ENCODE peak calls at places on chromosomes 13 and 19, in five cellular contexts. H is stomach, Q is tibial artery, U is gastrocnemius medialis, L is ascending aorta. Z is an unnamed sample. For H3K9me3 and H3K4me1, the result is how much of the 10 kb centered on the place peaks cover.

GRCh38 chr13:108176685-108177274 is 38.6 kb downstream of the LIG4 start:
- DNase-seq in U (no peak), Q (no peak), L (no peak), H (peak), Z (peak)

GRCh38 chr13:96519380-96519779 is 429.5 kb downstream of the HS6ST3 start:
- DNase-seq in U (no peak), Q (no peak), H (no peak), L (no peak), Z (no peak)

GRCh38 chr19:4575267-4575793 is 15.8 kb upstream of the SEMA6B start:
- DNase-seq in Q (peak), U (peak), H (no peak), L (no peak), Z (no peak)

GRCh38 chr19:8085606-8086464 is 33.3 kb downstream of the CCL25 start:
- DNase-seq in U (no peak), H (no peak), L (no peak), Q (no peak), Z (no peak)

GRCh38 chr19:52296400-52296772 is 583 bp upstream of the ZNF480 start:
- DNase-seq in U (no peak), L (no peak), H (no peak), Q (no peak), Z (no peak)

GRCh38 chr13:94825507-94825906 is 113.2 kb upstream of the SOX21 start:
- DNase-seq in H (peak), Q (peak), U (peak), L (no peak), Z (no peak)

GRCh38 chr19:49458567-49458903 is 5.5 kb downstream of the ALDH16A1 start:
- DNase-seq in Q (no peak), L (no peak), H (no peak), U (no peak), Z (no peak)

GRCh38 chr13:44249439-44249838 is 124.2 kb upstream of the SERP2 start:
- DNase-seq in H (no peak), U (peak), L (no peak), Q (peak), Z (no peak)

DNA sequence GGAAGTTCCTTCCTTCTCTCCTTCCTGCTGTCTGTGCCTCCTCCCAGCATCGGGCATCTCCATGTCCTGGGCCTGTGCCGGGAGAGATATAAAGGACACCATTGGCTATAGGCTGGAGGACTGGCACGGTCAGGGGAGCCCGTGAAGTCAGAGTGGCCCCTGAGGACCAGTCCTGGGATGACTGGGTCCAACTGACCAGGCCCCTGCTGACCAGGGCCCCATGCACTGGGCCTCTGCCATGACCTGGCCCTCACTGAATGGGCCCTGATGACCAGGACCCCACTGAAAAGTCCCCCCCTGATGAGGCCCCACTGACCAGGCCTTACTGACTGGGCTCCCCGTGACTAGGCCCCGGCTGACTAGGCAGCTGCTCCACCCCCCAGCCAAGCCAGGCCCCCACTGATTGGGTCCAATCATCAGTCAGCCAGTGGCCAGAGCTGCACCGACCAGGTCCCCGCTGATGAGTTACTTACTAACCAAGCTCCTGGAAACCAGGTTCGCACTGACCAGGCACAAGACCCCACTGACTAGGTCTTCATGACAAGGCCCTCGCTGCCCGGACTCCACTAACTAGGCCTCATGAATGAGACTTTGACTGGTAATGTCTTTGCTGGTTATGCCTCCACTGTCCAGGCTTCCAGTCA is 20.0 kb upstream of the ZNF14 start:
- DNase-seq in U (no peak), H (no peak), L (no peak), Q (no peak), Z (no peak)
- H3K9me3 ChIP-seq in U (under half), H (under half), L (under half), Q (under half), Z (under half)

DNA sequence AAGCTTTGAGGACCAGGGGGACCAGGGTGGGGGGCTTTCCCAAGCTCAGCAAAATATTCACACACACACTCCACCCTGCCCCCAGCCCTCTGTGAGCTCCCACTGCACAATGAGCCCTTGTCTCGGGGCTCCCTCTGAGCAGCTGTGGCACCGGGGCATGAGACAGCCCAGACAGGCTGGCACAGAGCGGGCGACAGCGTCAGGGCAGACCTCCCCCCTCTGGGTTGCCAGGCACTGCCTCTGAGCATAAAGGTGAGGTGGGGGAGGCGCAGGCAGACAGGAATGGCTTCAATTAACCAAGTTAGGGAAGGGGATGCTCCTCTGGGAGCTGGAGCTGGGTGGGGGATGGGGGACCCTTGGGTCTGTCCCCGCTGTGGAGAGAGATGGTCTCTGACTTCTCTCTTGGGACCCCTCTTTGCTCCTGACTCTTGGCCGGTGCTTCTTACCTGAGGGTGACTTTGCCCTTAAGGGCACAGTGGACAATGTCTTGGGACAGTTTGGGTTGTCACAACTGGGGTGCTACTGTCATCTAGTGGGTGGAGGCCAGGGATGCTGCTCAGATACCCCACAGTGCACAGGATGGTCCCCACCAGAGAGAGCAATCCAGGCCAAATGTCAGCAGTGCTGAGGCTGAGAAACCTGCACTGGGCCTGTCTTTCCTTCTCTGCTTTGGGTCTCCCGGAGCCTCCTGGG is 30.3 kb downstream of the LYL1 start:
- DNase-seq in Q (no peak), L (no peak), U (no peak), H (no peak), Z (no peak)
- H3K4me1 ChIP-seq in Q (half or more), L (half or more), U (half or more), H (under half), Z (under half)

DNA sequence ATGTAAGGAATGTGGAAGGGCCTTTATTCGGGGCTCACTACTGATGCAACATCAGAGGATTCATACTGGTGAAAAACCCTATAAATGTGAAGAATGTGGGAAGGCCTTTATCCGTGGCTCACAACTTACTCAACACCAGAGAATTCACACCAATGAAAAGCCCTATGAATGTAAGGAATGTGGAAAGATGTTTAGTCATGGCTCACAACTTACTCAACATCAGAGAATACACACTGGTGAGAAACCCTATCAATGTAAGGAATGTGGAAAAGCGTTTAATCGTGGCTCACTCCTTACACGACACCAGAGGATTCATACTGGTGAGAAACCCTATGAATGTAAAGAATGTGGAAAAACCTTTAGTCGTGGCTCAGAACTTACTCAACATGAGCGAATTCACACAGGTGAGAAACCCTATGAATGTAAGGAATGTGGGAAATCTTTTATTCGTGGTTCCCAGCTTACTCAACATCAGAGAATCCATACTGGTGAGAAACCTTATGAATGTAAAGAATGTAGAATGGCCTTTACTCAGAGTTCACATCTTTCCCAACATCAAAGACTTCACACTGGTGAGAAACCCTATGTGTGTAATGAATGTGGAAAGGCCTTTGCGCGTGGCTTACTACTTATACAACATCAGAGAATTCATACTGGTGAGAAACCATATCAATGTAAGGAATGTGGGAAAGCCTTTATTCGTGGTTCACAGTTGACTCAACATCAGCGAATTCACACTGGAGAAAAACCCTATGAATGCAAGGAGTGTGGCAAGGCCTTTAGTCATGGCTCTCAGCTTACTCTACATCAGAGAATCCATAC is 44.3 kb downstream of the ZNF585A start:
- DNase-seq in H (no peak), L (no peak), Q (no peak), U (no peak), Z (no peak)
- H3K9me3 ChIP-seq in H (half or more), L (half or more), Q (under half), U (half or more), Z (half or more)

DNA sequence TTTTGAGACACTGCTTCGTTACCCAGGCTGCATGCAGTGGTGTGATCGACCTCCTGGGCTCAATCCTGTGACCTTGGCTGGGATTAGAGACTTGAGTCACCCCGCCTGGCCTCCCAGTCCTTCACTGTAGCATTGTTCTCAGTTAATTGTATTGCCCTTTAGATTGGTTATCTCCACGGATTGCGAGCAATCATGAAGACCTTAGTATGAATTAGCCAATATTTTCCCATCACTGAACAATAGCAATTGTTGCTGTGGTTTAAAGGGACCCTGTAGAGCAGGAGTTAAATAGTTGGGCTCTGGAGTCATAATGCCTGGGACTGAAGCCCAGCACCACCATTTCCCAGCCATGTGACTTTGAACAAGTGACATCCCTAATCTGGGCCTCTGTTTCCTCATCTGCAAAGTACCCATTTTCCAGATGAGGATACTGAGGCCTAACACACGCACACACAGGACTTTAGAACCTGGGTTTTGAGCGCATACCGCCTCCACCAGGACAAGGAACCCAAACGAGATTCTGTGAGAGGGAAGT is 8.4 kb downstream of the PPP1R14A start:
- DNase-seq in L (no peak), H (no peak), U (no peak), Q (no peak), Z (no peak)
- H3K4me1 ChIP-seq in L (half or more), H (under half), U (under half), Q (half or more), Z (under half)

DNA sequence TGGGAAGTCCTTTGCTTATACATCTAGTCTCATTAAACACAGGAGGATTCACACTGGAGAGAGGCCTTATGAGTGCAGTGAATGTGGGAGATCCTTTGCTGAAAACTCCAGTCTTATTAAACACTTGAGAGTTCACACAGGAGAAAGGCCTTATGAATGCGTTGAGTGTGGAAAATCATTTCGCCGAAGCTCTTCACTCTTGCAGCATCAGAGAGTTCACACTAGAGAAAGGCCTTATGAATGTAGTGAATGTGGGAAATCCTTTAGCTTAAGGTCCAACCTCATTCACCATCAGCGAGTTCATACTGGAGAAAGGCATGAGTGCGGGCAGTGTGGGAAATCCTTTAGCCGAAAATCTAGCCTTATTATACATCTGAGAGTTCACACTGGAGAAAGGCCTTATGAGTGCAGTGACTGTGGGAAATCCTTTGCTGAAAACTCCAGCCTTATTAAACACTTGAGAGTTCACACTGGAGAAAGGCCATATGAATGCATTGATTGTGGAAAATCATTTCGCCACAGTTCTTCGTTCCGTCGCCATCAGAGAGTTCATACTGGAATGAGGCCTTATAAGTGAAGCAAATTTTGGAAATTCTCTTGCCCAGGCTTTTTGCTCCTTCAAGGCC is 9.9 kb downstream of the ZNF586 start:
- DNase-seq in Q (no peak), U (no peak), H (no peak), L (no peak), Z (peak)
- H3K9me3 ChIP-seq in Q (under half), U (under half), H (half or more), L (half or more), Z (half or more)

GRCh38 chr19:1655131-1655981 is 2.9 kb upstream of the TCF3 start:
- DNase-seq in U (no peak), H (no peak), L (no peak), Q (no peak), Z (no peak)
- H3K4me1 ChIP-seq in U (under half), H (under half), L (under half), Q (under half), Z (under half)

DNA sequence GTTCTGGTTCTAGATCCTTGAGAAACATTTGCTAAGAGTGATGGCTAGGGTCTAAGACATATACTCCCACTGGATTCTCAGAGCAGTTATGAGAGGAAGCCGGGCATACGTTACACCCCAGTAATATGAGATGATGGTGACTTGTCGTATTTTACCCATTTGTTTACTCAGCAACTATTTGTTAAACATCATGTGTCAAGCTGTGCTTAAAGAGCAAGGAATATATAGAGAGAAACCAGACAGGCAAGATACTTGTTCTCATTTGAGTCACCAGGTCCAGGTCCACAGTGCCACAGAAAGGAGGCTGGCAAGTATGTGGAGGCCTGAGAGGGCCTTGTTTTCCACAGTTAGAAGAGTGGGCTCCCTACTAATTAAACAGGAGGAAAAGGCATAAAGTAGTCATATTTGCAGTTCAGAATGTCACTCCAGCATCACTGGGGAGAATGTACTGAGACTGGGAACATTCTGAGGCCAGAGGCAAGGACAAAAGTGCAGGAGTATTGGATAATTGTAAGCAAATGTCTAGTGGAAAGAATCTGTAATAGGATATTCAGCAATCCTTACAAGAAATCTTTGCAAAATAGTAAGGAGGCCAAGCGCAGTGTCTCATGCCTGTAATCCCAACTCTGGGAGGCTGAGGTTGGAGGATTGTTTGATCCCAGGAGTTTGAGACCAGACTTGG is 142.2 kb downstream of the IRS2 start:
- DNase-seq in Q (no peak), U (no peak), H (no peak), L (no peak), Z (no peak)
- H3K9me3 ChIP-seq in Q (under half), U (under half), H (under half), L (under half), Z (under half)

GRCh38 chr19:41402010-41402409 is 4.4 kb downstream of the BCKDHA start:
- DNase-seq in H (no peak), U (no peak), Q (no peak), L (no peak), Z (no peak)

GRCh38 chr19:41399525-41399924 is 1.9 kb downstream of the BCKDHA start:
- DNase-seq in H (no peak), L (no peak), Q (no peak), U (no peak), Z (no peak)

GRCh38 chr19:41405776-41406175 is 8.2 kb downstream of the BCKDHA start:
- DNase-seq in Q (no peak), L (no peak), U (no peak), H (no peak), Z (no peak)

GRCh38 chr19:41401483-41401882 is 3.9 kb downstream of the BCKDHA start:
- DNase-seq in H (no peak), U (no peak), L (no peak), Q (no peak), Z (no peak)

DNA sequence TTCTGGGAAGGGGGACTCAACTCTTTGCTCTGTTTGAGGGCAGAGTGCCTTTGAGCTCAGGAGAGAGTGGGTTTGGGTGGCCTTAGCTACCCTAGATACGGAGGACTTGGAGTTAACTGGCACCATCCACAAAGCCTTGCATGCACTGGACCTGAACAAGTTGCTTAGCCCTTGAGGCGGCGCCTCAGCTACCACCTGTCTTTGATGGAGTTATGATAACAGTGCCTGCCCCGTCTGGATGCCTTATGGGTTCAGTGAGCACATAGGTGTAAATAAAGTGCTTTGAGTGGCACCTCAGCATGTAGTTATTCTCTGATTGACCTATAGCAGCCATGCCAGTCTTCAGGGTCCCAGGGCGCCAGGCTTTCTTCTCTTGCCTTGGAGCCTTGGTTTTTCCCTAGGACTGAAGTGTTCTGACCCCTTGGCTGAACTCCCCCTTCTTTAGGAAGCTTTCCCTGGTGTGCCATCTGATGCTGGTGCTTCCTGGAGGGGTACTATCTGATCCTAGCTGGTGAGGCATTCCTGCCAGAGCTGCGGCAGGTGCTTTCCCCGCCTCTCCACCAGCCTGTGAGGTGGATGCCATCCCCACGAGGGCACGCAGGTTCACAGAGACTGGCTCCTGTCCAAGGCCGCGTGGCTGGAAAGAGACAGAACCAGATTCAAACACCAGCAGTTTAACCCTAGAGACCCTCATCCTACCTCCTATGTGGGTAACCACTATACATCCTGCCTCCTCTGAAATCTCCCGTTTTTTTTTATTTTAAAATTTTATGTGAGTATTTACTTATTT is 5.8 kb downstream of the BCKDHA start:
- DNase-seq in U (no peak), L (no peak), Q (no peak), H (no peak), Z (no peak)
- H3K4me1 ChIP-seq in U (under half), L (under half), Q (under half), H (under half), Z (under half)

DNA sequence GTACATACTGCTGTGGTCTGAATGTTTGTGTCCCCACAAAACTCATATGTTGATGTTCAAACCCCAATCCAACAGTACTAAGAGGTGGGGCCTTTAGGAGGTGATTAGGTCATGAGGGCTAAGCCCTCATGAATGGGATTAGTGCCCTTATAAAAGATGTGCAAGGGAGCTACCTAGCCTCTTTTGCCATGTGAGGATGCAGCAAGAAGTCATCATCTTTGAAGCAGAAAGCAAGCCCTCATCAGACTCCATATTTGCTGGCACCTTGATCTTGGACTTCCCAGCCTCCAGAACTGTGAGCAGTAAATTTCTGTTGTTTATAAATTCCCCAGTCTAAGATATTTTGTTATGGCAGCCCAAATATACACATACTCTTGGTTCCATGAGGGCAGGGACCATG is 33.9 kb downstream of the PEG3 start:
- DNase-seq in Q (no peak), L (no peak), U (no peak), H (no peak), Z (no peak)
- H3K9me3 ChIP-seq in Q (under half), L (under half), U (under half), H (under half), Z (under half)

Z was measured in CD4-positive, CD25-positive, alpha-beta regulatory T cell.